ENCODE peak calls at places on chromosomes 13 and 19, in seven cellular contexts. H is left ventricle myocardium inferior, Q is adrenal gland, O is right lobe of liver, R is cardiac muscle cell, F is SK-N-SH, G is lung. I is an unnamed sample. For H3K36me3 and H3K4me1, the result is how much of the 10 kb centered on the place peaks cover.

GRCh38 chr19:40471111-40471510 is 4.3 kb downstream of the SPTBN4 start:
- DNase-seq in G (no peak), R (no peak), H (no peak), Q (no peak), O (no peak), F (no peak), I (no peak)

GRCh38 chr13:89688908-89689307 is 1658.6 kb upstream of the MIR17HG start:
- DNase-seq in Q (peak), G (no peak), H (peak), O (no peak), R (no peak), F (no peak), I (no peak)

GRCh38 chr13:46655727-46656180 is 102.8 kb downstream of the LRCH1 start:
- DNase-seq in F (no peak), Q (no peak), H (no peak), G (no peak), R (peak), O (no peak), I (no peak)

GRCh38 chr19:30450101-30450500 is 77.9 kb downstream of the ZNF536 start:
- DNase-seq in O (no peak), R (peak), Q (peak), H (peak), G (no peak), F (peak), I (no peak)

GRCh38 chr19:2084993-2085720 is 11.0 kb downstream of the MOB3A start:
- DNase-seq in G (peak), Q (peak), R (no peak), H (peak), F (peak), O (peak), I (peak)

GRCh38 chr13:41649659-41650058 is 192.3 kb downstream of the RGCC start:
- DNase-seq in R (peak), G (no peak), H (no peak), O (no peak), Q (no peak), F (no peak), I (no peak)

GRCh38 chr13:102028198-102028597 is 373.6 kb downstream of the FGF14 start:
- DNase-seq in O (no peak), Q (no peak), G (no peak), R (no peak), H (no peak), F (no peak), I (no peak)

GRCh38 chr19:49767380-49767779 is 579 bp downstream of the AP2A1 start:
- DNase-seq in R (peak), G (no peak), O (no peak), F (no peak), Q (no peak), H (no peak), I (no peak)

GRCh38 chr13:49020940-49021548 is 45.3 kb downstream of the FNDC3A start:
- DNase-seq in R (no peak), F (no peak), Q (no peak), O (no peak), G (no peak), H (no peak), I (no peak)

GRCh38 chr13:73677041-73677589 is 457.1 kb downstream of the KLF12 start:
- DNase-seq in H (no peak), F (no peak), G (no peak), O (no peak), R (no peak), Q (no peak), I (no peak)

GRCh38 chr13:48038763-48039162 is 1.2 kb downstream of the NUDT15 start:
- DNase-seq in H (no peak), G (no peak), R (no peak), F (peak), O (no peak), Q (no peak), I (no peak)

GRCh38 chr13:31638577-31638976 is 100.7 kb upstream of the RXFP2 start:
- DNase-seq in H (no peak), O (no peak), F (no peak), R (no peak), Q (no peak), G (no peak), I (no peak)

GRCh38 chr13:110911880-110912279 is 3.0 kb downstream of the ANKRD10 start:
- DNase-seq in R (no peak), G (no peak), H (no peak), O (no peak), F (no peak), Q (no peak), I (no peak)

GRCh38 chr13:110914293-110915056 is 394 bp downstream of the ANKRD10 start:
- DNase-seq in F (peak), R (peak), H (peak), O (peak), G (peak), Q (peak), I (peak)

GRCh38 chr13:110913911-110914292 is 967 bp downstream of the ANKRD10 start:
- DNase-seq in Q (no peak), G (no peak), O (no peak), F (no peak), R (no peak), H (no peak), I (no peak)

GRCh38 chr13:110912651-110913051 is 2.2 kb downstream of the ANKRD10 start:
- DNase-seq in H (no peak), F (no peak), G (no peak), O (no peak), R (peak), Q (peak), I (peak)

GRCh38 chr13:110913322-110913721 is 1.5 kb downstream of the ANKRD10 start:
- DNase-seq in O (no peak), R (peak), G (no peak), F (no peak), Q (no peak), H (no peak), I (peak)
- H3K36me3 ChIP-seq in O (under half), R (under half), G (under half), F (under half), Q (under half), H (under half), I (under half)

GRCh38 chr19:6260912-6261636 is 18.7 kb downstream of the MLLT1 start:
- DNase-seq in F (peak), Q (no peak), O (no peak), R (no peak), G (no peak), H (no peak), I (no peak)
- H3K4me1 ChIP-seq in F (under half), Q (under half), O (under half), R (under half), G (under half), H (under half), I (under half)

DNA sequence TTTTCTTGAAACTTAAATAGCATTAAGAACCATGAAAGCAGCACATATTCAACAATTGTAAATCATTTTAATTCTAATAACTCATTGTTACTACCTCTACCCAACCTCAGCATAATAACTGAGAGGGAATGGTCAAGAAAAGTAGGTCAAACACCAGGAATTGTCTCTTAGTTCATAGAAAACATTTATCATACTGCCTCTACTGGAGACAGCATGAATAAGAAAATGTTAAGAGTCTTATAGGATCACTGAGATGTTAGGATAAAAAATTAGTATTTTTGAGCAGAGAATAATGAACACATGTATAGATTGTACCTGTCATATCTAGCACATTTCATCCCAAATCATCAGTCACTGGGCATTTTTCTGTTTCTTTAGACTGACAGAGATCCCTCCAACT is 515.3 kb downstream of the PCDH9 start:
- DNase-seq in Q (no peak), G (no peak), O (no peak), R (no peak), H (no peak), F (no peak), I (no peak)
- TF ChIP-seq CTCF in Q (no peak), G (no peak), O (peak), R (peak), H (no peak), F (peak), I (no peak)

GRCh38 chr19:4360641-4361151 is 17.3 kb downstream of the MPND start:
- DNase-seq in F (no peak), R (no peak), G (no peak), Q (peak), O (no peak), H (no peak), I (no peak)
- H3K36me3 ChIP-seq in F (half or more), R (under half), G (half or more), Q (half or more), O (under half), H (half or more), I (half or more)

DNA sequence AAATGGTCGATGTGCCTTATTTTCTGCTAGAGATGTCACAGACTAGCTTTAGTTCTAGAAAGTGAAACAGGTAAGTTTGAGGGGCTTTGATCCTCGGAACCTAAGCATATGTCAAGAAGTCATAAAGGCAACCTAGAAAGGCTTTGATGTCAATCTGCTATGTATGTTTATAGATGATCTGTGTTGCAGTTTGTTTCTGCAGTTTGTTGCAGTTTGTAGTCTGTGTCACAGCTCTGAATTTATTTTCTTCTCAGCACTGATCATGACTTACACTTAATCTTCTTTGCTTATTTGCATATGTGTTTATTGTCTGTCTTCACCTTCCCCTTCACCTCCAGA is 5.9 kb downstream of the LSM14A start:
- DNase-seq in G (no peak), R (no peak), H (no peak), O (no peak), F (no peak), Q (no peak), I (no peak)
- H3K4me1 ChIP-seq in G (under half), R (half or more), H (half or more), O (half or more), F (under half), Q (half or more), I (half or more)

DNA sequence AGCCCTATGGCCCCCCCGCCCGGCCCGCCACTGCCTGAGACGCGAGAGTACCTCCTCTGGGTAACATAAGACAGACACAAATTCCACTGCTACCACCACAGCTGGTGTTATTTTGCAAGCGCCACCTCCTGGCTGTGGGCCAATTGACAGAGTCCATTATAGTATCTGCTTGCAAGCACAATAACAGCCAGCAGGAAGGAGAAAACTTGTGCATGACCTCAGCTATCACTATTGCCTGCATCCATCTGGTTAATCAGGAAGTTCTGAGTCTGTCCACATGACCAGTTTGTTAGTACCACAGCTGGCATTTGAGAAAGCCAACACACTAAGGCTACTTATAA is 25.3 kb upstream of the OR10H2 start:
- DNase-seq in H (peak), O (peak), G (peak), Q (peak), F (peak), R (no peak), I (peak)
- TF ChIP-seq CTCF in H (no peak), O (no peak), G (no peak), Q (no peak), F (no peak), R (no peak), I (no peak)

DNA sequence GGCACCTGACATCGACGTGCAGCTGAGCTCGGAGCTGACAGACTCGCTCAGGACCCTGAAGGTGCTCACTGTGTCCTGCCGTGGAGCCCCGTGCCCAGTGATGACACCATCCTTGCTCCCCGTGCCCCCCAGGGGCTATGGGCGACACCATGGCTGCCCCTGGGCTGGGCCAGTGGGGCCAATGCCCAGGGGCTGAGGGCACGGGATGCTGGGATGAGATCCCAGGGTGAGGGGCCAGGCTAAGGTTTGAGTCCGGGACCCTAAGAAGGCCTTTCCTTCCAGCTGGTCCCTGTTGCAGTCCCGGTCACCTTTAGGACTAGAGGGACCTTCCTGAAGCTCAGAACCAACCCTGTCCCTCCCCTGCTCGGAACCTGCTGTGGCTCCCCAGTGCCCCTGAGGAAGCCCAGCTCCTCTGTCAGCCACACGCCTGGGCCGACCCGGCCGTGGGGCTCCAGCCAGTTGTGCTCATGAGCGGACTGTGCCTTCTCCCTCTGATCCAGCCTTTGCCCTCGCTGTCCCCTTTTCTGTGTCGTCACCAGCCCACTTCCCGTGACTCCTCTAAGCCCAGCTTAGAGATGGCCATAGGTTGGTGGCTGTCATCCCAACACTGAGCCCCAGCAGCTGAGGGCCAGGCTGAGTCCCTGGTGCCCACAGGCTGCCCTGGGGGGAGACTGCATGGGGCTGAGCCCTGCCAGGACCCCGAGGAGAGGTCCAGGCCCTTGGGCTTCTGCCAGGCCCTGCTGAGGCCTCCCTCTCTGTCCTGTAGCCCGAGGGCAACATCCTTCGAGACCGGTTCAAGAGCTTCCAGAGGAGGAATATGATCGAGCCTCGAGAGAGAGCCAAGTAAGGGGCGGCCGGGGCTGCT is 10.6 kb downstream of the NOP53 start:
- DNase-seq in R (no peak), O (peak), H (no peak), F (no peak), Q (no peak), G (no peak), I (no peak)
- H3K36me3 ChIP-seq in R (under half), O (under half), H (half or more), F (half or more), Q (half or more), G (half or more), I (half or more)

I was measured in gastrocnemius medialis.